ENCODE peak calls at places on chromosomes 4 and X, in nine cellular contexts. One of them, this sample, is unnamed.

GRCh38 chr4:151955721-151956340 is 195.0 kb upstream of the GATB start:
- DNase-seq in pancreas: no peak
- DNase-seq in kidney epithelial cell: no peak
- DNase-seq in heart left ventricle: no peak
- DNase-seq in cardiac muscle cell: no peak
- DNase-seq in foreskin fibroblast: peak; percentile 54
- DNase-seq in AG10803: peak; percentile 27
- DNase-seq in astrocyte of the spinal cord: peak; percentile 48
- DNase-seq in upper lobe of left lung: no peak
- DNase-seq in this sample: no peak

GRCh38 chrX:40651620-40652223 is 4.4 kb upstream of the CXorf38 start:
- DNase-seq in foreskin fibroblast: peak; percentile 71
- DNase-seq in kidney epithelial cell: no peak
- DNase-seq in heart left ventricle: no peak
- DNase-seq in pancreas: peak; percentile 43
- DNase-seq in cardiac muscle cell: peak; percentile 84
- DNase-seq in AG10803: peak; percentile 48
- DNase-seq in astrocyte of the spinal cord: peak; percentile 72
- DNase-seq in upper lobe of left lung: no peak
- DNase-seq in this sample: peak; percentile 25

GRCh38 chr4:106034205-106034604 is 138.9 kb downstream of the NPNT start:
- DNase-seq in AG10803: peak; percentile 84
- DNase-seq in upper lobe of left lung: no peak
- DNase-seq in cardiac muscle cell: peak; percentile 26
- DNase-seq in foreskin fibroblast: peak; percentile 33
- DNase-seq in kidney epithelial cell: no peak
- DNase-seq in astrocyte of the spinal cord: peak; percentile 20
- DNase-seq in pancreas: no peak
- DNase-seq in heart left ventricle: no peak
- DNase-seq in this sample: no peak

GRCh38 chr4:93187892-93188291 is 640.7 kb upstream of the ATOH1 start:
- DNase-seq in kidney epithelial cell: no peak
- DNase-seq in cardiac muscle cell: no peak
- DNase-seq in AG10803: no peak
- DNase-seq in astrocyte of the spinal cord: no peak
- DNase-seq in heart left ventricle: no peak
- DNase-seq in upper lobe of left lung: no peak
- DNase-seq in pancreas: no peak
- DNase-seq in foreskin fibroblast: no peak
- DNase-seq in this sample: no peak

GRCh38 chr4:151563194-151563593 is 154.2 kb downstream of the FHIP1A start:
- DNase-seq in upper lobe of left lung: no peak
- DNase-seq in kidney epithelial cell: no peak
- DNase-seq in astrocyte of the spinal cord: peak; percentile 34
- DNase-seq in pancreas: peak; percentile 38
- DNase-seq in foreskin fibroblast: peak; percentile 5
- DNase-seq in cardiac muscle cell: no peak
- DNase-seq in AG10803: no peak
- DNase-seq in heart left ventricle: no peak
- DNase-seq in this sample: no peak

GRCh38 chr4:306551-306961 is 1.3 kb upstream of the ZNF732 start:
- DNase-seq in foreskin fibroblast: no peak
- DNase-seq in kidney epithelial cell: no peak
- DNase-seq in AG10803: no peak
- DNase-seq in astrocyte of the spinal cord: no peak
- DNase-seq in pancreas: no peak
- DNase-seq in cardiac muscle cell: no peak
- DNase-seq in upper lobe of left lung: no peak
- DNase-seq in heart left ventricle: no peak
- DNase-seq in this sample: no peak

GRCh38 chrX:69607616-69608015 is 8.3 kb upstream of the EDA start:
- DNase-seq in cardiac muscle cell: no peak
- DNase-seq in pancreas: no peak
- DNase-seq in upper lobe of left lung: no peak
- DNase-seq in kidney epithelial cell: no peak
- DNase-seq in heart left ventricle: no peak
- DNase-seq in foreskin fibroblast: no peak
- DNase-seq in AG10803: no peak
- DNase-seq in astrocyte of the spinal cord: no peak
- DNase-seq in this sample: no peak

GRCh38 chr4:99606716-99607115 is 32.1 kb downstream of the MTTP start:
- DNase-seq in cardiac muscle cell: no peak
- DNase-seq in AG10803: no peak
- DNase-seq in pancreas: no peak
- DNase-seq in astrocyte of the spinal cord: no peak
- DNase-seq in upper lobe of left lung: no peak
- DNase-seq in heart left ventricle: no peak
- DNase-seq in foreskin fibroblast: no peak
- DNase-seq in kidney epithelial cell: no peak
- DNase-seq in this sample: no peak

GRCh38 chrX:134146493-134146892 is 90.5 kb upstream of the CCDC160 start:
- DNase-seq in upper lobe of left lung: no peak
- DNase-seq in kidney epithelial cell: no peak
- DNase-seq in foreskin fibroblast: no peak
- DNase-seq in heart left ventricle: no peak
- DNase-seq in pancreas: no peak
- DNase-seq in astrocyte of the spinal cord: no peak
- DNase-seq in cardiac muscle cell: peak; percentile 74
- DNase-seq in AG10803: no peak
- DNase-seq in this sample: no peak

GRCh38 chr4:173057442-173057841 is 111.2 kb upstream of the GALNT7 start:
- DNase-seq in kidney epithelial cell: no peak
- DNase-seq in upper lobe of left lung: no peak
- DNase-seq in cardiac muscle cell: no peak
- DNase-seq in AG10803: no peak
- DNase-seq in foreskin fibroblast: peak; percentile 43
- DNase-seq in pancreas: no peak
- DNase-seq in heart left ventricle: no peak
- DNase-seq in astrocyte of the spinal cord: no peak
- DNase-seq in this sample: no peak

GRCh38 chrX:15474058-15474457 is 19.1 kb downstream of the PIR start:
- DNase-seq in upper lobe of left lung: no peak
- DNase-seq in kidney epithelial cell: no peak
- DNase-seq in pancreas: no peak
- DNase-seq in astrocyte of the spinal cord: no peak
- DNase-seq in heart left ventricle: no peak
- DNase-seq in foreskin fibroblast: no peak
- DNase-seq in cardiac muscle cell: no peak
- DNase-seq in AG10803: no peak
- DNase-seq in this sample: no peak

GRCh38 chr4:103786593-103786992 is 66.8 kb upstream of the TACR3 start:
- DNase-seq in astrocyte of the spinal cord: no peak
- DNase-seq in foreskin fibroblast: no peak
- DNase-seq in kidney epithelial cell: no peak
- DNase-seq in pancreas: no peak
- DNase-seq in upper lobe of left lung: no peak
- DNase-seq in cardiac muscle cell: no peak
- DNase-seq in heart left ventricle: no peak
- DNase-seq in AG10803: no peak
- DNase-seq in this sample: no peak

GRCh38 chr4:103787057-103787456 is 67.3 kb upstream of the TACR3 start:
- DNase-seq in heart left ventricle: no peak
- DNase-seq in astrocyte of the spinal cord: no peak
- DNase-seq in upper lobe of left lung: no peak
- DNase-seq in foreskin fibroblast: no peak
- DNase-seq in AG10803: no peak
- DNase-seq in cardiac muscle cell: no peak
- DNase-seq in pancreas: no peak
- DNase-seq in kidney epithelial cell: no peak
- DNase-seq in this sample: no peak

DNA sequence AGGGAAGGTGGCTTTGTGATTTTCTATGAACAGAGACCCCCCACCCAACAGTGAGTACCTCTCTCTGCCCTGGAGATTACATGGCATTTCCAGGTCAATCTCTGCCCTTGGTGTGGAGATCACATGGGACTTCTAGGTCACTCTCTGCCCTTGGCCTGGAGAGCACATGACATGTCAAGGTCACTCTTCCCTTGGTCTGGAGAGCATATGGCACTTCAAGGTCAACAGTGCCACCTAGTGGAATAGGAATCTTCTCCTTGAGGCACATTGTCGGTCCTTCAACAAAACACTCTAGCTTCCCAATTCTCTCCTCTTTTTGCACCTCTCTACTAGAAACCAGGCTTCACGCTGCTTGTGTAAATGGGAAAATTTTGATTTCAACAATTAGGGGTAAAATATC is 66.2 kb upstream of the TACR3 start:
- DNase-seq in heart left ventricle: no peak
- DNase-seq in pancreas: no peak
- DNase-seq in astrocyte of the spinal cord: peak; percentile 3
- DNase-seq in kidney epithelial cell: no peak
- DNase-seq in cardiac muscle cell: peak; percentile 48
- DNase-seq in upper lobe of left lung: no peak
- DNase-seq in foreskin fibroblast: peak; percentile 8
- DNase-seq in AG10803: peak; percentile 37
- DNase-seq in this sample: no peak
- TF ChIP-seq CTCF in heart left ventricle: peak; percentile 18
- TF ChIP-seq CTCF in pancreas: no peak
- TF ChIP-seq CTCF in astrocyte of the spinal cord: peak; percentile 39
- TF ChIP-seq CTCF in kidney epithelial cell: peak; percentile 42
- TF ChIP-seq CTCF in cardiac muscle cell: peak; percentile 29
- TF ChIP-seq CTCF in upper lobe of left lung: peak; percentile 33
- TF ChIP-seq CTCF in foreskin fibroblast: peak; percentile 23
- TF ChIP-seq CTCF in AG10803: peak; percentile 53
- TF ChIP-seq CTCF in this sample: peak; percentile 33

DNA sequence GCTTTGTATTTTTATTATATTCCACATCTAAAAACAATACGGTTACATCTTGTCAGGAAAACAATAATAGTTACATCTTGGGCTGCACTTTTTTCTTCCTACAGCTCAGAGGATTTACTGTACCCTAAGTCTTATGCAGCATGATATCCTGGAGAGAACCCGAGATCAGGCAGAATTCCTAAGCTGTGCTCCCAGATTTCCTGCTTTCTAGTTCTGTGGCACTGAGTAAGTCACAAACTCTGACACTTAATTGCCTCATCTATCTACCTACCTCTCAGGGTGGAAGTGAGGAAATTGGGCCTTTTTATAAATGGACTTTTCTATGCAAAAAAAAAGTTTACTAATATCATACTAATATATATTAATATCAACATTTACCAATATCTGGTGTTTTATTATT is 438.5 kb downstream of the INPP4B start:
- DNase-seq in pancreas: no peak
- DNase-seq in upper lobe of left lung: no peak
- DNase-seq in AG10803: no peak
- DNase-seq in kidney epithelial cell: no peak
- DNase-seq in astrocyte of the spinal cord: no peak
- DNase-seq in foreskin fibroblast: peak; percentile 61
- DNase-seq in cardiac muscle cell: no peak
- DNase-seq in heart left ventricle: no peak
- DNase-seq in this sample: no peak
- H3K4me3 ChIP-seq in pancreas: no peak overlapping the region
- H3K4me3 ChIP-seq in upper lobe of left lung: no peak overlapping the region
- H3K4me3 ChIP-seq in AG10803: no peak overlapping the region
- H3K4me3 ChIP-seq in kidney epithelial cell: no peak overlapping the region
- H3K4me3 ChIP-seq in astrocyte of the spinal cord: no peak overlapping the region
- H3K4me3 ChIP-seq in foreskin fibroblast: no peak overlapping the region
- H3K4me3 ChIP-seq in cardiac muscle cell: no peak overlapping the region
- H3K4me3 ChIP-seq in heart left ventricle: no peak overlapping the region
- H3K4me3 ChIP-seq in this sample: no peak overlapping the region

GRCh38 chr4:114361249-114361648 is 237.4 kb upstream of the UGT8 start:
- DNase-seq in foreskin fibroblast: no peak
- DNase-seq in upper lobe of left lung: no peak
- DNase-seq in AG10803: peak; percentile 12
- DNase-seq in heart left ventricle: no peak
- DNase-seq in kidney epithelial cell: no peak
- DNase-seq in cardiac muscle cell: no peak
- DNase-seq in astrocyte of the spinal cord: no peak
- DNase-seq in pancreas: no peak
- DNase-seq in this sample: no peak

GRCh38 chr4:114366368-114366767 is 232.2 kb upstream of the UGT8 start:
- DNase-seq in upper lobe of left lung: no peak
- DNase-seq in foreskin fibroblast: peak; percentile 37
- DNase-seq in pancreas: no peak
- DNase-seq in heart left ventricle: no peak
- DNase-seq in astrocyte of the spinal cord: no peak
- DNase-seq in kidney epithelial cell: no peak
- DNase-seq in cardiac muscle cell: no peak
- DNase-seq in AG10803: no peak
- DNase-seq in this sample: no peak

GRCh38 chr4:114364857-114365256 is 233.8 kb upstream of the UGT8 start:
- DNase-seq in foreskin fibroblast: peak; percentile 87
- DNase-seq in astrocyte of the spinal cord: peak; percentile 79
- DNase-seq in kidney epithelial cell: peak; percentile 42
- DNase-seq in heart left ventricle: no peak
- DNase-seq in pancreas: no peak
- DNase-seq in upper lobe of left lung: no peak
- DNase-seq in AG10803: peak; percentile 92
- DNase-seq in cardiac muscle cell: no peak
- DNase-seq in this sample: peak; percentile 45

GRCh38 chr4:114368751-114369150 is 229.9 kb upstream of the UGT8 start:
- DNase-seq in cardiac muscle cell: no peak
- DNase-seq in kidney epithelial cell: no peak
- DNase-seq in AG10803: no peak
- DNase-seq in heart left ventricle: no peak
- DNase-seq in astrocyte of the spinal cord: no peak
- DNase-seq in foreskin fibroblast: peak; percentile 28
- DNase-seq in upper lobe of left lung: no peak
- DNase-seq in pancreas: no peak
- DNase-seq in this sample: no peak

DNA sequence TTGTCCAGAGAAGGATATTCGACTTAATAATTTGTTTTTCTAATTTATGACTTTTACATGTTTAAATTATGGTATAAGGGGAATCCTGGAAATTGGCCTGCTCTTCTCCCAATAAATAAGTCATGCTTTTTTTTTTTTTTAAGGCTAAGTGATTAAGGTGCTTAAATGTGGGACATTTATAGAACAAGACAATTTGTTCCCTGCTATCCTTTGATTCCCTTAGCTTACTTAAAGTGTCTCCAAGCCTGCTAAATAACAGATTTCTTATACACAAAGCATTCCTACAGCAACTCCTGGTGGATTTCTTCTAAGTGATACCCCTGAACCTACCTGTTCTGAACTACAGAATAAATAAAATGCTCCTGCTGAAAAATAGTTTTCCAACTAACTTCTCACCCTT is 233.0 kb upstream of the UGT8 start:
- DNase-seq in pancreas: no peak
- DNase-seq in foreskin fibroblast: no peak
- DNase-seq in heart left ventricle: no peak
- DNase-seq in astrocyte of the spinal cord: no peak
- DNase-seq in cardiac muscle cell: no peak
- DNase-seq in AG10803: no peak
- DNase-seq in upper lobe of left lung: no peak
- DNase-seq in kidney epithelial cell: no peak
- DNase-seq in this sample: no peak
- TF ChIP-seq CTCF in pancreas: no peak
- TF ChIP-seq CTCF in foreskin fibroblast: no peak
- TF ChIP-seq CTCF in heart left ventricle: no peak
- TF ChIP-seq CTCF in astrocyte of the spinal cord: no peak
- TF ChIP-seq CTCF in cardiac muscle cell: no peak
- TF ChIP-seq CTCF in AG10803: no peak
- TF ChIP-seq CTCF in upper lobe of left lung: no peak
- TF ChIP-seq CTCF in kidney epithelial cell: no peak
- TF ChIP-seq CTCF in this sample: no peak

GRCh38 chrX:24037729-24038128 is 10.7 kb upstream of the KLHL15 start:
- DNase-seq in AG10803: no peak
- DNase-seq in foreskin fibroblast: no peak
- DNase-seq in pancreas: no peak
- DNase-seq in upper lobe of left lung: no peak
- DNase-seq in cardiac muscle cell: no peak
- DNase-seq in kidney epithelial cell: no peak
- DNase-seq in heart left ventricle: no peak
- DNase-seq in astrocyte of the spinal cord: no peak
- DNase-seq in this sample: no peak

GRCh38 chrX:24030597-24030996 is 3.6 kb upstream of the KLHL15 start:
- DNase-seq in foreskin fibroblast: no peak
- DNase-seq in heart left ventricle: no peak
- DNase-seq in kidney epithelial cell: no peak
- DNase-seq in cardiac muscle cell: no peak
- DNase-seq in pancreas: no peak
- DNase-seq in upper lobe of left lung: no peak
- DNase-seq in astrocyte of the spinal cord: no peak
- DNase-seq in AG10803: no peak
- DNase-seq in this sample: no peak

GRCh38 chrX:24034485-24034884 is 7.5 kb upstream of the KLHL15 start:
- DNase-seq in AG10803: no peak
- DNase-seq in upper lobe of left lung: no peak
- DNase-seq in kidney epithelial cell: no peak
- DNase-seq in cardiac muscle cell: no peak
- DNase-seq in foreskin fibroblast: no peak
- DNase-seq in pancreas: no peak
- DNase-seq in heart left ventricle: no peak
- DNase-seq in astrocyte of the spinal cord: no peak
- DNase-seq in this sample: no peak
- H3K4me3 ChIP-seq in AG10803: no peak overlapping the region
- H3K4me3 ChIP-seq in upper lobe of left lung: no peak overlapping the region
- H3K4me3 ChIP-seq in kidney epithelial cell: no peak overlapping the region
- H3K4me3 ChIP-seq in cardiac muscle cell: no peak overlapping the region
- H3K4me3 ChIP-seq in foreskin fibroblast: no peak overlapping the region
- H3K4me3 ChIP-seq in pancreas: no peak overlapping the region
- H3K4me3 ChIP-seq in heart left ventricle: no peak overlapping the region
- H3K4me3 ChIP-seq in astrocyte of the spinal cord: no peak overlapping the region
- H3K4me3 ChIP-seq in this sample: no peak overlapping the region